ENCODE peak calls at places on chromosomes 1 and 21, in four cellular contexts. Z is K562, I is GM12878, S is HepG2. D is an unnamed sample.

GRCh38 chr21:46194374-46195334 is 10.4 kb upstream of the SPATC1L start:
- DNase-seq in I (no peak), Z (no peak), S (no peak), D (no peak)

GRCh38 chr1:85048296-85049064 is at the start of gene MCOLN3:
- DNase-seq in S (no peak), I (no peak), Z (peak; percentile 16), D (peak; percentile 71)

GRCh38 chr1:70807088-70807664 is 240.4 kb downstream of the PTGER3 start:
- DNase-seq in I (no peak), Z (no peak), S (no peak), D (no peak)

GRCh38 chr1:5770981-5771765 is 221.1 kb downstream of the NPHP4 start:
- DNase-seq in I (no peak), Z (no peak), S (peak; percentile 5), D (no peak)

GRCh38 chr1:115188680-115189395 is 99.5 kb upstream of the TSPAN2 start:
- DNase-seq in I (no peak), Z (no peak), S (no peak), D (no peak)

GRCh38 chr1:39818482-39818881 is 29.8 kb upstream of the BMP8B start:
- DNase-seq in S (no peak), Z (no peak), I (no peak), D (no peak)

GRCh38 chr1:8723010-8723409 is 94.4 kb downstream of the RERE start:
- DNase-seq in S (no peak), Z (no peak), I (no peak), D (no peak)

GRCh38 chr1:2202008-2202575 is 7.5 kb upstream of the FAAP20 start:
- DNase-seq in S (no peak), Z (no peak), I (no peak), D (no peak)

GRCh38 chr1:167899253-167899681 is 14.7 kb downstream of the ADCY10 start:
- DNase-seq in S (no peak), Z (no peak), I (peak; percentile 55), D (no peak)

GRCh38 chr1:156706647-156707008 is 1.2 kb upstream of the CRABP2 start:
- DNase-seq in S (no peak), I (no peak), Z (no peak), D (no peak)

GRCh38 chr1:34037856-34038255 is 127.2 kb downstream of the CSMD2 start:
- DNase-seq in S (no peak), I (no peak), Z (no peak), D (no peak)

GRCh38 chr1:240092301-240093119 is 827 bp downstream of the FMN2 start:
- DNase-seq in Z (no peak), S (no peak), I (no peak), D (peak; percentile 53)

GRCh38 chr1:230643887-230644286 is 1.6 kb downstream of the COG2 start:
- DNase-seq in I (no peak), Z (peak; percentile 40), S (no peak), D (no peak)

DNA sequence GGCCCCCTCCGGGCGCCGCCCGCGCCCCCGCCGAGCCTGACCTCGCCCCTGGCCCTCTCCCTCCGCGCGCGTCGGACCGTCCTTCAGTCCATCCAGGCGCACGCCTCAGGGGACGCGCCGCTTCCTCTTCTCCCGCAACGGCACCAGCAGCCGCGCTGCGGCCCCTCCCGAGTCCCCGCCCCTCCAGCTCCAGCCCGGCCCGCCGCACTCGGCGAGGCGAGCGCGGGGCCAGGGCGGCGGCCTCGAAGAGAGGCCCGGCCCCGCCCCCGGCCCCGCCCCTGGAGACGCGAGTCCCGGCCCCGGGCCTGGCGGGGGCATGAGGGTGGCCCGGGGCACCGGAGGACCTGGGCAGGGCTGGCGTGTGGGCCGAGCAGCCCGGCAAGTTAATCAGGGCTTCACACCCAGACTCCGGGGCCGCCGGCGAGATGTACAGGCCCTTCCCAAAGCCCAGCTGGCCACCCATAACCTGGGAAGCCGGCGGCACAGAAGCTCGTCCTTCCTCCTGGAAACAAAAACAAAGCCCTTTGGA is at the start of gene IGSF3:
- DNase-seq in I (no peak), S (no peak), Z (peak; percentile 93), D (peak; percentile 88)
- TF ChIP-seq TARDBP in I (no peak), S (no peak), Z (no peak), D (no peak)

DNA sequence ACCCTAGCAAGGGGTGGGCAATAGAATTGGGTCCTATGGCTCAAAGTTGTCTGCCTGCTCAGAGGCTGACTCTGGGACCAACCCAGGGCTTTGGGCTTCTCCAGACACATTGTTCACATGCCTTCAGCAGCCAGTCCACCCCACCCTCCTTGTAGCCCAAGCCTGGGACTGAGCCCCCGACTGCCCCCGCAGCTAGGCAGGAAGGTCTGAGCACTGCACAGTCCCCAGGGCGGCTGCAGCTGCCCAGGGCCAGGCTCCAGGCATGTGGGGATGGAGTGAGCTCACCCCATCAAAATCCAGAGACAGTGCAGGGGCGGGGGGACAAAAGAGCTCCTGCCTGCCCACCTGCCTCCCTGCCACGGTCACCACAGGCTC is 35.6 kb downstream of the HSPG2 start:
- DNase-seq in Z (no peak), S (no peak), I (no peak), D (no peak)
- TF ChIP-seq TARDBP in Z (no peak), S (no peak), I (no peak), D (no peak)

DNA sequence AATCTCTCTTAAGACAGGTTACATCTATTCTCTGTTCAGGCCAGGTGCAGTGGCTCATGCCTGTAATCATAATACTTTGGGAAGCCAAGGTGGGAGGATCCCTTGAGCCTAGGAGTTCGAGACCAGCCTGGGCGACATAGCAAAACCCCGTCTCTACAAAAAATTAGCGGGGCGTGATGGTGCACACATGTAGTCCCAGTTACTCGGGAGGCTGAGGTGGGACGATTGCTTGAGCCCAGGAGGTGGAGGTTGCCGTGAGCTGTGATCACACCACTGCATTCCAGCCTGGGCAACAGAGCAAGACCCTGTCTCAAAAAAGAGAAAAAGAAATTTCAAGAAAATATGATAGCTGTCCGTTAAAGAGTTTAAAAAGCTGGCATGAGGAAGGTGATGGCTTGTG is 43.0 kb downstream of the UBE4B start:
- DNase-seq in S (no peak), I (no peak), Z (no peak), D (no peak)
- TF ChIP-seq TARDBP in S (no peak), I (no peak), Z (no peak), D (no peak)

GRCh38 chr1:91674107-91674506 is 173.5 kb downstream of the CDC7 start:
- DNase-seq in I (no peak), S (no peak), Z (no peak), D (no peak)

GRCh38 chr1:91676030-91676429 is 175.4 kb downstream of the CDC7 start:
- DNase-seq in Z (no peak), I (no peak), S (no peak), D (no peak)

GRCh38 chr1:91670781-91671180 is 170.1 kb downstream of the CDC7 start:
- DNase-seq in I (no peak), S (no peak), Z (no peak), D (no peak)

GRCh38 chr1:91672601-91673161 is 172.0 kb downstream of the CDC7 start:
- DNase-seq in Z (no peak), I (no peak), S (no peak), D (no peak)

DNA sequence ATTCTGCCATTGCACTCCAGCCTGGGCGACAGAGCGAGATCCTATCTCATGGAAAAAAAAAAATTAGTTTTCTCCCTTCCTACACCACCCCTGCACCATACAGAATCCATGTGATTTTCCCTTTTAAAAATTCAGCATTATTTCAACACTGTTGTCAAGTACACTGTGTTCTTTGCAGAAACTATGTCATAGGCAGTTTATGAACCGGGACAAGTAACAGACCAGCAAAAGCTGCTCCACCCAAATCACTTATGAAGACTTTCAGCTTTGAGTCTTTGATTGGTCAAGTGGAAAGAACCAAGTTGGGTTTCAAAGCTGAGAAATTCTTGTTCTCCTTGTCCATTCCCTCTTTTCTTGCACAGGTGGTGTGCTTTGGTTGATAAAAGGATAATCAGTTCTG is 173.0 kb downstream of the CDC7 start:
- DNase-seq in S (no peak), I (no peak), Z (no peak), D (no peak)
- TF ChIP-seq TARDBP in S (no peak), I (no peak), Z (no peak), D (no peak)

DNA sequence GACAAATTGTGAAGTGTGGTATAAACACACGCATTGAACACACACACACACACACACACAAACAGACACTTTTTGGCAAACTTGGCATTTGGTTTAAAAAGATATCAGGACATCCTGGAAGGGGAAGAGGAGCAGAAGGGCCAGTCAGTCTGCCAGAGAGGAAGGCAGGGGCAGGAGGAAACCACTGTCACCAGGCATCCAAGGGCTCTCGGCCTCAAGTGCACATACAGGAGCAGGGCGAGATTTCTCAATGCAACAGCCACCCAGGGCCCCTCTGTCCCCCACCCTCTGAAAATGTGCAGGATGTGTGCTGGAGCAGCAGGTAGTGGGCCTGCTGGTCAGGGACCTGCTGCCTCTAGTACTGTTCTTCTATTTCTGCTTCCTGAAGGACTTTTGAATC is 71.2 kb downstream of the ABCA4 start:
- DNase-seq in S (no peak), Z (no peak), I (no peak), D (no peak)
- TF ChIP-seq TARDBP in S (no peak), Z (no peak), I (no peak), D (no peak)

GRCh38 chr1:45008076-45008475 is 3.0 kb downstream of the HECTD3 start:
- DNase-seq in S (no peak), I (no peak), Z (no peak), D (no peak)
- TF ChIP-seq TARDBP in S (no peak), I (no peak), Z (no peak), D (no peak)

GRCh38 chr21:36048357-36048756 is 12.0 kb downstream of the SETD4 start:
- DNase-seq in S (no peak), Z (no peak), I (no peak), D (no peak)
- TF ChIP-seq TARDBP in S (no peak), Z (no peak), I (no peak), D (no peak)

DNA sequence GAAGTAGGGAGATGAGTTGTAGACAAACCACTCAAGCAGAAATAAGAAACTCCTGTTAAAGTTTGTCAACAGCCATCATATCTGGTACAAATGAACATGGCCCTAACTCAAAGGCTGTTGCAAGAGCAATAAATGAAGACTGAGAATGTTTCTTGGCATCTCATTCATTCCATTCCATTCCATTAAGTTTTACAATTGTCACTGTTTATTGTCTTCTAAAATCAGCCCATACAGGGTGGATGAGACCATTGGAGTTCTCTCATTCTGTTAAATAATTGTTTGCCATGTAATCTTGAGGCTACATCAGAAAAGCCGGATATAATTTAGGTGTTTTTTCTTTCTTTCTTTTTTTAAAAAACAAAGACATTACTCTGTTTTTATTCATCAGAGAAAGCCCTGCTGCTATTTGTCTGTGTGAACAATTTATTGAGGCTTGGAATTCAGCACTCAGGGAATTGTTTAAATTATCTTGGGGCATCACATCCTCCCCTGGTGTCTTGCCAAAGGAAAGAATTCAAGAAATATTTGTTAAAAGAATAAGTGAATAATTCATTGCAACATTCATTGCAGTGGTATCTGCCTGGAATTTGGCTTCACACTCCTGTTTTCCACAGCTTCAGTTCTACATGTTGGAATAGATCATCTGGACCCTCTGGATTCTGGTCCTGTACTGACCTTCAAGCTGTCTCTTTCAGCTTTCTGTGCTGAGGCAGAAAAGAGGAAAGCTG is 604.5 kb downstream of the PLPP3 start:
- DNase-seq in Z (no peak), I (no peak), S (no peak), D (no peak)
- TF ChIP-seq TARDBP in Z (no peak), I (no peak), S (no peak), D (no peak)

D was measured in HEK293T.